ENCODE peak calls at places on chromosomes 6 and 20, in ten cellular contexts. Z, M, U, V, G, F, Q, D, B and H are unnamed samples.

GRCh38 chr20:5430670-5431069 is 113.9 kb upstream of the PROKR2 start:
- DNase-seq in M (no peak), D (no peak), G (no peak), V (no peak), F (no peak), B (no peak), U (no peak), Q (no peak), Z (no peak), H (no peak)

GRCh38 chr6:113585246-113585645 is 271.9 kb upstream of the MARCKS start:
- DNase-seq in D (no peak), F (no peak), Q (no peak), B (no peak), Z (no peak), M (no peak), U (no peak), V (no peak), G (no peak), H (no peak)

GRCh38 chr20:7437311-7437710 is 502.9 kb downstream of the HAO1 start:
- DNase-seq in B (no peak), Q (no peak), M (no peak), G (no peak), Z (no peak), U (no peak), F (no peak), V (no peak), D (no peak), H (no peak)

GRCh38 chr6:159693128-159693893 is at the start of gene SOD2:
- DNase-seq in D (peak), F (peak), Q (peak), U (peak), M (peak), B (peak), G (peak), V (peak), Z (peak), H (peak)

GRCh38 chr20:32067234-32067821 is 15.3 kb downstream of the HCK start:
- DNase-seq in D (no peak), B (no peak), M (no peak), G (no peak), F (no peak), Z (no peak), U (no peak), Q (no peak), V (no peak), H (no peak)

GRCh38 chr6:89494131-89494793 is 61.3 kb downstream of the ANKRD6 start:
- DNase-seq in Q (no peak), Z (no peak), V (no peak), M (no peak), B (no peak), G (no peak), U (no peak), D (no peak), F (no peak), H (no peak)

GRCh38 chr20:5729348-5729747 is 20.9 kb upstream of the SHLD1 start:
- DNase-seq in Z (peak), F (no peak), V (no peak), M (no peak), U (no peak), D (no peak), G (no peak), B (no peak), Q (no peak), H (no peak)

GRCh38 chr20:59696476-59696875 is 92.1 kb downstream of the PHACTR3 start:
- DNase-seq in Q (no peak), G (peak), D (no peak), U (no peak), Z (no peak), M (no peak), F (no peak), B (no peak), V (no peak), H (no peak)

GRCh38 chr6:137734875-137735182 is 132.2 kb upstream of the TNFAIP3 start:
- DNase-seq in M (peak), D (no peak), Z (no peak), G (no peak), V (peak), Q (no peak), B (no peak), U (no peak), F (no peak), H (no peak)

GRCh38 chr6:148509789-148510581 is 167.3 kb downstream of the SASH1 start:
- DNase-seq in D (no peak), Z (peak), F (peak), B (no peak), Q (no peak), U (no peak), G (no peak), V (peak), M (no peak), H (peak)

GRCh38 chr20:23244916-23245552 is 105.6 kb upstream of the NXT1 start:
- DNase-seq in D (peak), U (no peak), F (no peak), V (no peak), G (peak), Z (no peak), B (no peak), M (no peak), Q (no peak), H (peak)

GRCh38 chr20:34129518-34130162 is 17.6 kb upstream of the EIF2S2 start:
- DNase-seq in D (no peak), G (no peak), M (peak), F (peak), B (peak), V (peak), U (peak), Z (peak), Q (peak), H (no peak)

GRCh38 chr20:38298768-38299288 is 5.1 kb upstream of the BPI start:
- DNase-seq in M (no peak), U (peak), F (peak), D (peak), Q (peak), Z (peak), B (no peak), V (peak), G (peak), H (peak)

GRCh38 chr20:36322131-36322530 is 16.0 kb downstream of the DLGAP4 start:
- DNase-seq in Q (no peak), U (no peak), G (no peak), V (no peak), M (no peak), D (no peak), B (no peak), Z (no peak), F (no peak), H (no peak)

GRCh38 chr6:146029573-146030184 is 817 bp downstream of the GRM1 start:
- DNase-seq in B (no peak), U (no peak), Q (no peak), G (no peak), F (no peak), V (no peak), Z (no peak), M (no peak), D (no peak), H (no peak)

GRCh38 chr20:59145926-59146800 is 17.5 kb upstream of the ZNF831 start:
- DNase-seq in V (no peak), Q (peak), D (peak), U (no peak), M (no peak), Z (no peak), G (no peak), F (no peak), B (no peak), H (peak)

GRCh38 chr6:72422126-72422680 is 199.7 kb upstream of the KCNQ5 start:
- DNase-seq in U (no peak), Z (no peak), G (no peak), B (no peak), F (no peak), V (no peak), M (no peak), Q (no peak), D (no peak), H (no peak)

GRCh38 chr6:57116776-57117175 is 26.8 kb downstream of the ZNF451 start:
- DNase-seq in U (no peak), G (no peak), B (no peak), F (no peak), D (no peak), Z (no peak), M (no peak), V (no peak), Q (no peak), H (no peak)

GRCh38 chr6:8546496-8546895 is 111.2 kb upstream of the SLC35B3 start:
- DNase-seq in Q (no peak), D (no peak), Z (no peak), M (no peak), G (no peak), U (no peak), F (no peak), V (no peak), B (no peak), H (no peak)

GRCh38 chr20:7742479-7742878 is 197.8 kb downstream of the HAO1 start:
- DNase-seq in U (peak), D (no peak), Q (no peak), B (no peak), M (no peak), G (no peak), F (no peak), V (no peak), Z (peak), H (no peak)

GRCh38 chr6:112268011-112268410 is 13.6 kb upstream of the LAMA4 start:
- DNase-seq in V (no peak), B (no peak), F (no peak), G (no peak), M (no peak), U (no peak), D (no peak), Z (no peak), Q (no peak), H (no peak)
- TF ChIP-seq POLR2AphosphoS5 in V (no peak), B (no peak), F (no peak), G (no peak), M (no peak), U (no peak), D (no peak), Z (no peak), Q (no peak), H (no peak)

GRCh38 chr6:15246217-15247211 is 645 bp downstream of the JARID2 start:
- DNase-seq in Z (no peak), B (no peak), V (no peak), U (no peak), M (no peak), Q (peak), G (no peak), F (no peak), D (no peak), H (no peak)
- TF ChIP-seq POLR2A in Z (no peak), B (no peak), V (no peak), U (no peak), M (no peak), Q (no peak), G (no peak), F (no peak), D (no peak), H (no peak)

DNA sequence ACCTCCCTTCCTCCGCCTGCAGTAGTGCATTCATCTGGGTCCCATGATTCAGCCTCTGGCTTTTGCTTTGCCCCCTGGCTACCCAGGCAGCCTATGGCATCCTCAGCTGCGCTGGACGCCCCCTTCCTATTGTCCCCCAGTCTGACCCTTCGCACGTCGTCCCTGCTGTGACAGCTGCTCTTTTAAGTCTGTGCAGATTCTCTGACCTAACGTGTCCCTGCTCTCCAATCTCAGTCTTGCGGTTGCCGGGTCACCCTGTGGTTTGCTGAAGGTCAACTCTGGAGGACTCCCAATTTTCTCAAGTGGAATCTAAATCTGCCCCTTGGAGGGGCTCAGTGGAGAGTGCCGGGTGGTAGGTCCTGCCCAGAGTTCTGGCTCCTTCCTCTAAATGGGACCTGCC is 294.3 kb downstream of the CDC5L start:
- DNase-seq in Q (no peak), F (no peak), Z (no peak), M (no peak), U (no peak), D (peak), B (no peak), G (peak), V (no peak), H (no peak)
- TF ChIP-seq CTCF in Q (no peak), F (no peak), Z (no peak), M (no peak), U (no peak), D (no peak), B (no peak), G (no peak), V (no peak), H (no peak)

GRCh38 chr20:57470666-57471495 is 54.1 kb downstream of the CTCFL start:
- DNase-seq in Z (no peak), G (no peak), Q (peak), B (no peak), F (no peak), M (no peak), U (no peak), D (no peak), V (peak), H (no peak)

GRCh38 chr20:57468523-57469417 is 56.2 kb downstream of the CTCFL start:
- DNase-seq in B (no peak), M (no peak), Q (peak), F (no peak), V (peak), U (no peak), G (no peak), D (no peak), Z (no peak), H (no peak)

GRCh38 chr20:57467742-57468141 is 57.2 kb downstream of the CTCFL start:
- DNase-seq in Z (no peak), Q (peak), G (no peak), F (no peak), B (no peak), M (no peak), V (peak), D (no peak), U (no peak), H (no peak)

GRCh38 chr20:57470212-57470522 is 54.8 kb downstream of the CTCFL start:
- DNase-seq in M (no peak), V (peak), G (no peak), F (no peak), Q (peak), Z (no peak), D (no peak), B (no peak), U (no peak), H (no peak)

GRCh38 chr20:57469418-57470211 is 55.3 kb downstream of the CTCFL start:
- DNase-seq in D (no peak), V (peak), Q (peak), M (no peak), F (no peak), Z (no peak), G (no peak), U (no peak), B (no peak), H (no peak)
- TF ChIP-seq POLR2AphosphoS5 in D (no peak), V (peak), Q (no peak), M (no peak), F (peak), Z (no peak), G (no peak), U (peak), B (no peak), H (no peak)